ENCODE peak calls at places on chromosomes 6 and 20, in four cellular contexts. One of them, this sample, is unnamed.

GRCh38 chr6:164005312-164005711 is 590.8 kb downstream of the QKI start:
- DNase-seq in astrocyte: no peak
- DNase-seq in IMR-90: no peak
- DNase-seq in SK-N-SH: no peak
- DNase-seq in this sample: no peak

GRCh38 chr6:89122625-89123024 is 4.8 kb upstream of the SRSF12 start:
- DNase-seq in astrocyte: no peak
- DNase-seq in IMR-90: peak
- DNase-seq in SK-N-SH: peak
- DNase-seq in this sample: no peak

GRCh38 chr6:43471399-43471798 is 6.0 kb upstream of the TJAP1 start:
- DNase-seq in astrocyte: no peak
- DNase-seq in IMR-90: no peak
- DNase-seq in SK-N-SH: no peak
- DNase-seq in this sample: no peak

GRCh38 chr6:148831531-148831930 is 84.7 kb downstream of the UST start:
- DNase-seq in astrocyte: peak
- DNase-seq in IMR-90: peak
- DNase-seq in SK-N-SH: no peak
- DNase-seq in this sample: no peak

GRCh38 chr20:62819494-62820174 is 2.8 kb downstream of the COL9A3 start:
- DNase-seq in astrocyte: no peak
- DNase-seq in IMR-90: peak
- DNase-seq in SK-N-SH: no peak
- DNase-seq in this sample: no peak

GRCh38 chr6:140987364-140988135 is 1145.2 kb upstream of the GJE1 start:
- DNase-seq in astrocyte: no peak
- DNase-seq in IMR-90: peak
- DNase-seq in SK-N-SH: no peak
- DNase-seq in this sample: no peak

GRCh38 chr6:148118303-148118702 is 224.3 kb upstream of the SASH1 start:
- DNase-seq in astrocyte: no peak
- DNase-seq in IMR-90: no peak
- DNase-seq in SK-N-SH: no peak
- DNase-seq in this sample: no peak

GRCh38 chr6:158039571-158040050 is 57.9 kb downstream of the SYNJ2 start:
- DNase-seq in astrocyte: peak
- DNase-seq in IMR-90: peak
- DNase-seq in SK-N-SH: no peak
- DNase-seq in this sample: no peak

GRCh38 chr20:23305098-23305497 is 45.5 kb upstream of the NXT1 start:
- DNase-seq in astrocyte: peak
- DNase-seq in IMR-90: no peak
- DNase-seq in SK-N-SH: no peak
- DNase-seq in this sample: no peak

GRCh38 chr6:42745083-42745637 is 743 bp downstream of the TBCC start:
- DNase-seq in astrocyte: no peak
- DNase-seq in IMR-90: peak
- DNase-seq in SK-N-SH: peak
- DNase-seq in this sample: peak

DNA sequence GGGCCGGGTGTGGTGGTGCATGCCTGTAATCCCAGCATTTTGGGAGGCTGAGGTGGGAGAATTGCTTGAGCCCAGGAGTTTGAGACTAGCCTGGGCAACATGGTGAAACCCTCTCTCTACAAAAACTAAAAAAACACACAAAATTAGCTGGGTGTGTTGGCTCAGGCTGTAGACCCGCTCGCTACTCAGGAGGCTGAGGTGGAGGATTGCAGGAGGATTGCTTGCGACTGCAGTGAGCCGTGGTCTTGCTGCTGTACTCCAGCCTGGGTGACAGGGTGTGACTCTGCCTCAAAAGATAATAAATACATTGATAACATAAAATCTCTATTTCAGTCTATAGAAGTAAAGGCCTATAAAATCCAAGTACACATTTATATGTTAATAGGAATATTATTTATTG is 49.3 kb downstream of the SLC17A5 start:
- DNase-seq in astrocyte: no peak
- DNase-seq in IMR-90: no peak
- DNase-seq in SK-N-SH: no peak
- DNase-seq in this sample: no peak
- TF ChIP-seq CTCF in astrocyte: no peak
- TF ChIP-seq CTCF in IMR-90: no peak
- TF ChIP-seq CTCF in SK-N-SH: no peak
- TF ChIP-seq CTCF in this sample: no peak

GRCh38 chr6:52994031-52994788 is 874 bp downstream of the GSTA4 start:
- DNase-seq in astrocyte: peak
- DNase-seq in IMR-90: peak
- DNase-seq in SK-N-SH: peak
- DNase-seq in this sample: peak

GRCh38 chr6:52994789-52995078 is 350 bp downstream of the GSTA4 start:
- DNase-seq in astrocyte: no peak
- DNase-seq in IMR-90: peak
- DNase-seq in SK-N-SH: peak
- DNase-seq in this sample: peak

GRCh38 chr6:52992980-52993379 is 2.1 kb downstream of the GSTA4 start:
- DNase-seq in astrocyte: peak
- DNase-seq in IMR-90: peak
- DNase-seq in SK-N-SH: no peak
- DNase-seq in this sample: no peak

GRCh38 chr6:52995913-52996685 is 1.0 kb upstream of the GSTA4 start:
- DNase-seq in astrocyte: peak
- DNase-seq in IMR-90: peak
- DNase-seq in SK-N-SH: peak
- DNase-seq in this sample: peak

DNA sequence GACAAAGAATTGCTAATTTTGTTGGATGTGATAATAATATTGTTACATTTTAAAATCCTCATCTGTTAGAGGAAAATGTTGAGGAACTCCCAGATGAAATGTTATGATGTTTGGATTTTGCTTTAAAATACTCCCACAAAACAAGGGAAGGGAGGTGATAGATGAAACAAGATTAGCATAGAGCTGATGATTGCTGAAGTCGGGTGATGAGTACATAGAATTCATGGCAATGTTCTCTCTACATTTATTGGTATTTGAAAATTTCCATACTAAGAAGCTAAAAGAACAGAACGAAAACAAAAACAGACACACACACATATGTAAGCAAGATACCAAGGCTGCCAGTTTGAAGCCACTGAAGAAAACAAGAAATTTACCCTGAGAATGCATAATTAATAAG is 1.6 kb downstream of the GSTA4 start:
- DNase-seq in astrocyte: no peak
- DNase-seq in IMR-90: no peak
- DNase-seq in SK-N-SH: no peak
- DNase-seq in this sample: no peak
- H3K4me3 ChIP-seq in astrocyte: peak
- H3K4me3 ChIP-seq in IMR-90: peak
- H3K4me3 ChIP-seq in SK-N-SH: peak
- H3K4me3 ChIP-seq in this sample: peak

GRCh38 chr20:14550655-14551054 is 213.2 kb upstream of the FLRT3 start:
- DNase-seq in astrocyte: no peak
- DNase-seq in IMR-90: no peak
- DNase-seq in SK-N-SH: no peak
- DNase-seq in this sample: no peak
- H3K9ac ChIP-seq in astrocyte: no peak
- H3K9ac ChIP-seq in IMR-90: no peak
- H3K9ac ChIP-seq in SK-N-SH: no peak
- H3K9ac ChIP-seq in this sample: no peak

GRCh38 chr20:59004493-59004762 is 2.6 kb downstream of the CTSZ start:
- DNase-seq in astrocyte: no peak
- DNase-seq in IMR-90: no peak
- DNase-seq in SK-N-SH: no peak
- DNase-seq in this sample: no peak

GRCh38 chr20:59003836-59004492 is 3.1 kb downstream of the CTSZ start:
- DNase-seq in astrocyte: no peak
- DNase-seq in IMR-90: no peak
- DNase-seq in SK-N-SH: no peak
- DNase-seq in this sample: no peak

GRCh38 chr20:59005523-59006166 is 1.4 kb downstream of the CTSZ start:
- DNase-seq in astrocyte: no peak
- DNase-seq in IMR-90: no peak
- DNase-seq in SK-N-SH: no peak
- DNase-seq in this sample: no peak

GRCh38 chr20:59006167-59006863 is 739 bp downstream of the CTSZ start:
- DNase-seq in astrocyte: no peak
- DNase-seq in IMR-90: no peak
- DNase-seq in SK-N-SH: no peak
- DNase-seq in this sample: peak

DNA sequence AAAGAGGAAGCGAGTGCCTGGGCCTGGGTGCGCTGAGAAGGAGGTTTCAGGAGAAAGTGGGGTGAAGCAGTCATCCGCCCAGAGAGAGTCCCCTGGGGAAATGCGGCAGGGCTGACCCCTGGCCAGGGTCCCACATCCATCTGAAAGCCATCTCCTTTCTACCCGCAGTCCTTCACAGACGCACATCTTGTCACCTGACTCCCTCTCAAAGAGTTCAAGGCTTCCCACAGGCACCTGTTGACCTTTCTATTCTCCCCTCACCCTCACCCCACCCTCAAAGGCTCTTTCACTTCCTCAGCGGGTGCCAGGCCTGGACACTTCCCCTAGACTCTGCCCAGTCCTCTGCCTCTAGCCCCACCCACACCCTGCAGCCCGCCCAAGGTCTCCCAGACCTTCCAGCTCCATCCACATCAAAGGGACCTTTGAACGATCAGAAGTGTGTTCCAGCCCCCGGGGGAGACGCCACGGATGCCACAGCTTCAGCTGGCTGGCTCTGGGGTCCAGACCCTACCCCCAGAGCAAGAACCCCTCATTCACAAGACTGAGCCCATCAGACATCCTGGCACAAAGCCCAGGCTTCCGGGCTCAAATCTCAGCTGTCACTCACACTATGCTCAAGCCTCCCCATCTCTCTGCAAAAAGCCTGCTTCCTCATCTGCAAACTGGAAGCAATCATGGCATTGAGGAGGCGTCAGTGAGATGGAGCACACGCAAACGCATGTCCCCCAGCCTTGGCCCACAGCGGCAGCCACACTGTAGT is 2.1 kb downstream of the CTSZ start:
- DNase-seq in astrocyte: no peak
- DNase-seq in IMR-90: no peak
- DNase-seq in SK-N-SH: no peak
- DNase-seq in this sample: peak
- TF ChIP-seq CTCF in astrocyte: no peak
- TF ChIP-seq CTCF in IMR-90: no peak
- TF ChIP-seq CTCF in SK-N-SH: no peak
- TF ChIP-seq CTCF in this sample: no peak

GRCh38 chr20:51767018-51767866 is 948 bp downstream of the ATP9A start:
- DNase-seq in astrocyte: peak
- DNase-seq in IMR-90: no peak
- DNase-seq in SK-N-SH: peak
- DNase-seq in this sample: peak
- H3K4me3 ChIP-seq in astrocyte: peak
- H3K4me3 ChIP-seq in IMR-90: peak
- H3K4me3 ChIP-seq in SK-N-SH: peak
- H3K4me3 ChIP-seq in this sample: peak